ENCODE peak calls at places on chromosome 4, in eight cellular contexts. Q is pancreas; X is esophagus squamous epithelium; J is CD8-positive, alpha-beta T cell; W is IMR-90; E is heart left ventricle; G is BE2C; L is MM.1S. A is an unnamed sample. For H3K4me1, the result is how much of the 10 kb centered on the place peaks cover.

GRCh38 chr4:98181815-98182214 is 38.5 kb upstream of the STPG2 start:
- DNase-seq in Q (no peak), X (no peak), J (no peak), W (peak), E (no peak), G (no peak), L (no peak), A (no peak)

GRCh38 chr4:109302366-109303140 is at the start of gene COL25A1:
- DNase-seq in Q (peak), X (no peak), J (peak), W (peak), E (peak), G (peak), L (peak), A (peak)

GRCh38 chr4:81136161-81136910 is 78.7 kb downstream of the PRKG2 start:
- DNase-seq in Q (no peak), X (no peak), J (no peak), W (peak), E (no peak), G (no peak), L (no peak), A (no peak)

GRCh38 chr4:14749910-14750309 is 252.4 kb upstream of the CPEB2 start:
- DNase-seq in Q (no peak), X (no peak), J (no peak), W (no peak), E (peak), G (peak), L (no peak), A (peak)

GRCh38 chr4:71217688-71218087 is 121.1 kb upstream of the SLC4A4 start:
- DNase-seq in Q (no peak), X (no peak), J (no peak), W (no peak), E (no peak), G (no peak), L (no peak), A (no peak)

GRCh38 chr4:15719506-15719905 is 16.6 kb downstream of the BST1 start:
- DNase-seq in Q (no peak), X (no peak), J (no peak), W (no peak), E (no peak), G (no peak), L (no peak), A (no peak)

GRCh38 chr4:75686346-75686745 is 13.1 kb upstream of the G3BP2 start:
- DNase-seq in Q (no peak), X (no peak), J (peak), W (no peak), E (no peak), G (no peak), L (no peak), A (no peak)

GRCh38 chr4:111391864-111392263 is 753.4 kb upstream of the FAM241A start:
- DNase-seq in Q (no peak), X (no peak), J (no peak), W (no peak), E (no peak), G (no peak), L (no peak), A (no peak)

GRCh38 chr4:25509656-25510055 is 132.6 kb downstream of the ANAPC4 start:
- DNase-seq in Q (no peak), X (no peak), J (no peak), W (no peak), E (no peak), G (no peak), L (no peak), A (no peak)

GRCh38 chr4:121879135-121879534 is 8.9 kb upstream of the BBS7 start:
- DNase-seq in Q (no peak), X (no peak), J (no peak), W (no peak), E (no peak), G (no peak), L (no peak), A (no peak)

GRCh38 chr4:120709986-120710385 is 212.5 kb downstream of the PRDM5 start:
- DNase-seq in Q (no peak), X (no peak), J (no peak), W (peak), E (no peak), G (no peak), L (no peak), A (no peak)

GRCh38 chr4:71383984-71384383 is 45.2 kb downstream of the SLC4A4 start:
- DNase-seq in Q (no peak), X (no peak), J (no peak), W (no peak), E (no peak), G (no peak), L (no peak), A (no peak)

GRCh38 chr4:184544711-184545409 is 70.5 kb upstream of the IRF2 start:
- DNase-seq in Q (no peak), X (no peak), J (no peak), W (no peak), E (no peak), G (peak), L (no peak), A (no peak)

GRCh38 chr4:10040049-10040892 is 19.0 kb upstream of the SLC2A9 start:
- DNase-seq in Q (no peak), X (no peak), J (peak), W (no peak), E (no peak), G (no peak), L (no peak), A (no peak)

GRCh38 chr4:25977397-25978170 is 63.6 kb downstream of the SMIM20 start:
- DNase-seq in Q (no peak), X (no peak), J (no peak), W (no peak), E (no peak), G (no peak), L (no peak), A (no peak)

GRCh38 chr4:7803992-7804758 is 135.5 kb downstream of the AFAP1 start:
- DNase-seq in Q (peak), X (no peak), J (peak), W (peak), E (peak), G (peak), L (peak), A (peak)

GRCh38 chr4:17562157-17562556 is 14.8 kb upstream of the LAP3 start:
- DNase-seq in Q (no peak), X (no peak), J (no peak), W (no peak), E (no peak), G (peak), L (no peak), A (no peak)

GRCh38 chr4:112519689-112520597 is 4.0 kb upstream of the NEUROG2 start:
- DNase-seq in Q (no peak), X (no peak), J (no peak), W (no peak), E (no peak), G (no peak), L (no peak), A (no peak)

GRCh38 chr4:53478671-53479456 is 101.4 kb downstream of the FIP1L1 start:
- DNase-seq in Q (no peak), X (no peak), J (no peak), W (peak), E (no peak), G (no peak), L (no peak), A (no peak)

GRCh38 chr4:53477666-53478065 is 100.2 kb downstream of the FIP1L1 start:
- DNase-seq in Q (no peak), X (no peak), J (no peak), W (peak), E (no peak), G (no peak), L (no peak), A (no peak)

GRCh38 chr4:53480909-53481308 is 103.5 kb downstream of the FIP1L1 start:
- DNase-seq in Q (no peak), X (no peak), J (no peak), W (peak), E (no peak), G (no peak), L (no peak), A (no peak)

GRCh38 chr4:53481586-53481985 is 104.1 kb downstream of the FIP1L1 start:
- DNase-seq in Q (no peak), X (no peak), J (no peak), W (no peak), E (no peak), G (no peak), L (no peak), A (no peak)

DNA sequence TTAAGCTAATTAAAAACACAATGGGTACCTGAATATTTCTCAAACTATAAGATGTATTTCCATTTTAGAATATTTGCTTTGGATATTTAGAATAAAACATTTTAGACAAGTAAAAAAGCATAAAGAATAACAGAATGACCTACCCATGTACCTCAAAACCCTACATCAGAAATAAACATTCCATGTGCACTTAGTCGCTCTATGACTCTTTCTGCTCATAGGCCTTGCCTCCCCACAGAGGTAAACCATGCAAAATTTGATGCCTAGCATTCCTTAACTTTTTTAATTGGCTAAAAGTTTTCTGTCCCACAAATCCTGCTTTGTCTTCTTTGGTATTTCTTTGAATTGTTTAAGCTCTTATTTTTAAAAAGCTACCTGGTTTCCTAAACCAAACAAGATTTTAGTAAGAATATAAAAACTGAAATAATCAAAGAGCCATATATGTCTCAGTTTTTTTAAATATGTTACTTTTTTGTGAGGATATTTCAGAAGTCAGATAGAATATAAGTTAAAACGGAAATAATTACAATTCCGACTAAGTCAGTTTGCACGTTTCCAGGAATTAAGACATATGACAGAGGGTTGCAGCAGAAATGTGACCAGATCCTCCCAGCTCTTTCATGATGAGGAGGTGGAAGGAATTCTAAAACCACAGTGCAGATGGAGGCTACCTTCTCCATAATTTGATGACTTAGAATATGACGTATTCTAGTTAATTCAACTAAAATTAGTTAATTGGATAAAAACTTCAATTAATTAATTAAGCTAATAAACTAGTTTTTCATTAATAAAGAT is 102.5 kb downstream of the FIP1L1 start:
- DNase-seq in Q (no peak), X (no peak), J (no peak), W (peak), E (no peak), G (no peak), L (no peak), A (no peak)
- H3K4me1 ChIP-seq in Q (under half), X (under half), J (under half), W (under half), E (under half), G (under half), L (under half), A (under half)

DNA sequence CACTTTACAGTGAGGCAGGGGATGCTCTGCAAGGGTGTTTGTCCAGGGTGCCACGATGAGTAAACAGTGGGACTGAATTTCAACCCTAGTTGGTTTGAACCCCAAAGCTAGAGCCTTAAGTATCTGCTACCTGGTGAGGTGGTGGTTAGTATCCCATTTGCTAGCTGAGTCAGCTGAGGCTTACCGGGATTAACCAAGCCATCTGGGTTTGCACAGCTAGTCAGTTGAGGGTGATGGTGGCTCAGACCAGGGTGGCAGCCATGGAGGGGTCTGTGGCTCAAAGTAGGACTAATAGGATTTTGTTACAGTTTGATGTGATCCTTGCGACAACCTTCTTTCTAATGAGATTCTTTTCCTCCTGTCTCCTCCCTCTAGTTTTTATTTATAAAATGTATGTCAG is 1.9 kb downstream of the EVC start:
- DNase-seq in Q (no peak), X (no peak), J (no peak), W (no peak), E (no peak), G (no peak), L (no peak), A (no peak)
- H3K4me3 ChIP-seq in Q (no peak), X (no peak), J (no peak), W (no peak), E (no peak), G (no peak), L (peak), A (no peak)

GRCh38 chr4:41428205-41428940 is 109.6 kb upstream of the LIMCH1 start:
- DNase-seq in Q (no peak), X (no peak), J (no peak), W (no peak), E (no peak), G (no peak), L (no peak), A (no peak)
- H3K4me1 ChIP-seq in Q (under half), X (under half), J (under half), W (under half), E (under half), G (under half), L (under half), A (under half)

GRCh38 chr4:176268963-176269362 is at the start of gene ASB5:
- DNase-seq in Q (no peak), X (no peak), J (no peak), W (no peak), E (no peak), G (no peak), L (no peak), A (no peak)
- H3K4me3 ChIP-seq in Q (no peak), X (no peak), J (no peak), W (no peak), E (no peak), G (no peak), L (no peak), A (no peak)

GRCh38 chr4:159162576-159162975 is 59.7 kb downstream of the RAPGEF2 start:
- DNase-seq in Q (no peak), X (no peak), J (no peak), W (no peak), E (no peak), G (no peak), L (no peak), A (no peak)
- H3K4me1 ChIP-seq in Q (under half), X (under half), J (under half), W (under half), E (under half), G (under half), L (under half), A (under half)

DNA sequence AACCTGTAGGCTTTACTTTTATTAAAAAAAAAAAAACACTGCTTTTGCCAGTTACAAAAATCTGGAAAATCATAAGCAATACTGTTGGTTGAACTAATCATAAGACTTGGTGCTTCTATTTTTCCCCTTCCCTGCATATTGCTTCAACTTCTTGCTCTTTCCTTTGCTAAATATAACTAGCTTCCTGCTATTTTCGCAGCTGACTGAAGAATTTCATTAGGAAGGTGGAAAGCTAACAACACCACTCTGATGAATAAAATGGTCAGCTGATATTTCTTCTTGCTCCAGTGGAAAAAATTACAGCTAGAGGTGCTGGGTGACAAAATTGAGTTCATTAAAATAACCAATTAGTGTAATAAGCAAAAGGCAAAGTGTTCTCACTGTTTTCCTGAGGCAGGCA is 39.3 kb downstream of the MEPE start:
- DNase-seq in Q (no peak), X (no peak), J (no peak), W (no peak), E (no peak), G (no peak), L (no peak), A (no peak)
- H3K4me3 ChIP-seq in Q (no peak), X (no peak), J (no peak), W (no peak), E (no peak), G (no peak), L (no peak), A (no peak)

GRCh38 chr4:53704329-53704728 is 113.0 kb upstream of the LNX1 start:
- DNase-seq in Q (no peak), X (no peak), J (no peak), W (no peak), E (no peak), G (no peak), L (no peak), A (no peak)
- H3K4me1 ChIP-seq in Q (under half), X (under half), J (under half), W (under half), E (under half), G (under half), L (under half), A (under half)

DNA sequence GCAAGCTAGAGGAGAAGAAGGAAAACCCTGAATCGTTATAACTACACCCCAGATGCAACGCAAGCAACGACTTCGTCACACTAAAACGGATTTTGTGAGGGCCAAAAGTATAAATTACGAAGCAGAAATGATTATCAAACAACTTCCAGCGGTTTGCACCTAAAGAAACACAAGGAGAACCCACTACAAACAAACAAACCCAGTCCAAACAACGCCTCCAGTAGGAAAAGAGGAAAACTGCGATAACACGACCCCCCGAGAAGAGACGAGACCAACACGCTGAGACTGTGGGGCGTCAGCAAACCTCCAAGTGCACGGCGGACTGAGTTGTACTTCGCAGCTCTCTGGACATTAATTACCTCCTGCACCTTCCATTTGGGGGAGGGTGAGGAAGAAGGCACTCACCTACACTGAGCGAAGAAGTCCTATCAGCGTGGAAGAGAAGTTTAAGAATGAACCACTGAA is at the start of gene MAB21L2:
- DNase-seq in Q (no peak), X (no peak), J (no peak), W (peak), E (no peak), G (peak), L (no peak), A (no peak)
- H3K4me3 ChIP-seq in Q (no peak), X (peak), J (no peak), W (peak), E (peak), G (peak), L (no peak), A (peak)

DNA sequence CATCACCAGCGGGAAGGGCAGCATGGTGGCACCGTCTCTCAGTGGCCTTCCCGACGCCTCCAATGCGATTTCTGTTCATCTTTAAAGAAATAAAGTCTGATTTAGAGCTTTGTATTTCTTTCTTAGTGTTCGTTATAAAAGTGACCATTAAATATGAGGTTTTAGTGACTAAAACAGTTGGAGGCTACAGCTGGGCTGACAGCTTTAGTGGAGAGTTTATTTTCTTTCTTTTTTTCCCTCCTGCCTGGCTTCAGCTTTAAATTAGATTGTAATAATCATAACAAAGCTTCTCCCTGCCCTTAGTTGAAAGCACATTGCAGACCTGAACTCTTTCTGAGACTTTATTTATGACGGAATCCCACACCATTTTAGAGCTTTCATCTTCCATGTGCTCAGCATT is 97.2 kb upstream of the PGRMC2 start:
- DNase-seq in Q (no peak), X (no peak), J (no peak), W (no peak), E (no peak), G (no peak), L (no peak), A (no peak)
- H3K4me1 ChIP-seq in Q (under half), X (half or more), J (under half), W (under half), E (under half), G (under half), L (under half), A (under half)

GRCh38 chr4:24322517-24322916 is 261.8 kb downstream of the DHX15 start:
- DNase-seq in Q (no peak), X (no peak), J (no peak), W (peak), E (no peak), G (no peak), L (no peak), A (no peak)

GRCh38 chr4:24321637-24322036 is 262.7 kb downstream of the DHX15 start:
- DNase-seq in Q (no peak), X (no peak), J (no peak), W (no peak), E (no peak), G (no peak), L (no peak), A (no peak)

GRCh38 chr4:24322986-24323385 is 261.4 kb downstream of the DHX15 start:
- DNase-seq in Q (no peak), X (no peak), J (no peak), W (no peak), E (no peak), G (no peak), L (no peak), A (no peak)

DNA sequence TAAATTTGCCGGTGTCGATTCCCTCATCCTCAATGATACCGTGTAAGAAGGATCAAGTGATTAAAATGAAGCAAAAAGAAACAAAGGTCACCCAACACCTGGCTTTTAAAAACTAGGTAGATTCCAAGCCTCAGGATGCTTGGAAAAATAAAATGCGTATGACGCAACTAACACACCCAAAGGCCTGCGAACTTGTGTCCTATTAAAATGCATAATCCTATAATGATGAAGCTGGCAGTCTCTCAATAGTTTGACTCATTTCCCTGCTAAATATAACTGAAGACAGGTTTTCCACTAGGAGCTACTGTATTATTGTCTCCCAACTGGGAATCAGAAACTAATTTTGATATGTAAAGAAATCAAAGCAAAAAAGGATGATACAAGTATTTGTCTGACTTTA is 263.2 kb downstream of the DHX15 start:
- DNase-seq in Q (no peak), X (no peak), J (no peak), W (peak), E (no peak), G (no peak), L (no peak), A (no peak)
- H3K4me3 ChIP-seq in Q (no peak), X (no peak), J (no peak), W (no peak), E (no peak), G (no peak), L (no peak), A (no peak)

A was measured in right cardiac atrium.